ENCODE peak calls at places on chromosomes 2 and 18, in eight cellular contexts. One of them, this sample, is unnamed.

GRCh38 chr2:138227195-138227594 is 262.9 kb downstream of the HNMT start:
- DNase-seq in left lung: no peak
- DNase-seq in HL-60: no peak
- DNase-seq in retinal pigment epithelial cell: no peak
- DNase-seq in right atrium auricular region: no peak
- DNase-seq in brain microvascular endothelial cell: no peak
- DNase-seq in small intestine: no peak
- DNase-seq in tibial artery: no peak
- DNase-seq in this sample: no peak

GRCh38 chr2:27461118-27461517 is 18.9 kb downstream of the KRTCAP3 start:
- DNase-seq in retinal pigment epithelial cell: no peak
- DNase-seq in right atrium auricular region: no peak
- DNase-seq in brain microvascular endothelial cell: no peak
- DNase-seq in small intestine: no peak
- DNase-seq in HL-60: no peak
- DNase-seq in left lung: no peak
- DNase-seq in tibial artery: no peak
- DNase-seq in this sample: no peak

GRCh38 chr2:233448565-233448964 is 94.3 kb downstream of the DGKD start:
- DNase-seq in left lung: no peak
- DNase-seq in right atrium auricular region: no peak
- DNase-seq in tibial artery: peak; percentile 8
- DNase-seq in small intestine: peak; percentile 47
- DNase-seq in brain microvascular endothelial cell: no peak
- DNase-seq in retinal pigment epithelial cell: no peak
- DNase-seq in HL-60: no peak
- DNase-seq in this sample: peak; percentile 3

GRCh38 chr2:234044157-234044556 is 6.3 kb upstream of the SPP2 start:
- DNase-seq in right atrium auricular region: no peak
- DNase-seq in retinal pigment epithelial cell: peak; percentile 72
- DNase-seq in tibial artery: no peak
- DNase-seq in HL-60: no peak
- DNase-seq in small intestine: no peak
- DNase-seq in brain microvascular endothelial cell: no peak
- DNase-seq in left lung: no peak
- DNase-seq in this sample: no peak

GRCh38 chr2:38750793-38751042 is 443 bp downstream of the SRSF7 start:
- DNase-seq in brain microvascular endothelial cell: peak; percentile 32
- DNase-seq in retinal pigment epithelial cell: no peak
- DNase-seq in left lung: peak; percentile 89
- DNase-seq in right atrium auricular region: no peak
- DNase-seq in tibial artery: peak; percentile 48
- DNase-seq in small intestine: peak; percentile 58
- DNase-seq in HL-60: peak; percentile 51
- DNase-seq in this sample: no peak

GRCh38 chr2:5176764-5177163 is 515.4 kb upstream of the SOX11 start:
- DNase-seq in tibial artery: no peak
- DNase-seq in brain microvascular endothelial cell: no peak
- DNase-seq in left lung: no peak
- DNase-seq in small intestine: no peak
- DNase-seq in retinal pigment epithelial cell: no peak
- DNase-seq in right atrium auricular region: no peak
- DNase-seq in HL-60: no peak
- DNase-seq in this sample: no peak

GRCh38 chr18:63427566-63427965 is 5.3 kb upstream of the VPS4B start:
- DNase-seq in right atrium auricular region: no peak
- DNase-seq in brain microvascular endothelial cell: no peak
- DNase-seq in HL-60: no peak
- DNase-seq in small intestine: peak; percentile 39
- DNase-seq in retinal pigment epithelial cell: no peak
- DNase-seq in left lung: no peak
- DNase-seq in tibial artery: no peak
- DNase-seq in this sample: no peak

GRCh38 chr2:49928541-49928940 is 774.2 kb upstream of the FSHR start:
- DNase-seq in left lung: no peak
- DNase-seq in right atrium auricular region: no peak
- DNase-seq in small intestine: no peak
- DNase-seq in tibial artery: no peak
- DNase-seq in HL-60: no peak
- DNase-seq in brain microvascular endothelial cell: no peak
- DNase-seq in retinal pigment epithelial cell: no peak
- DNase-seq in this sample: no peak

GRCh38 chr2:191105082-191105481 is 45.7 kb downstream of the STAT4 start:
- DNase-seq in right atrium auricular region: no peak
- DNase-seq in tibial artery: no peak
- DNase-seq in small intestine: no peak
- DNase-seq in left lung: no peak
- DNase-seq in retinal pigment epithelial cell: no peak
- DNase-seq in brain microvascular endothelial cell: peak; percentile 38
- DNase-seq in HL-60: no peak
- DNase-seq in this sample: no peak

GRCh38 chr18:73458186-73458964 is 590.6 kb upstream of the NETO1 start:
- DNase-seq in right atrium auricular region: no peak
- DNase-seq in brain microvascular endothelial cell: no peak
- DNase-seq in retinal pigment epithelial cell: no peak
- DNase-seq in small intestine: no peak
- DNase-seq in tibial artery: no peak
- DNase-seq in HL-60: no peak
- DNase-seq in left lung: no peak
- DNase-seq in this sample: no peak

GRCh38 chr2:2876350-2877042 is 501.1 kb downstream of the EIPR1 start:
- DNase-seq in brain microvascular endothelial cell: no peak
- DNase-seq in left lung: no peak
- DNase-seq in retinal pigment epithelial cell: no peak
- DNase-seq in HL-60: no peak
- DNase-seq in small intestine: no peak
- DNase-seq in right atrium auricular region: no peak
- DNase-seq in tibial artery: no peak
- DNase-seq in this sample: no peak

GRCh38 chr2:119820275-119820674 is 60.6 kb downstream of the PTPN4 start:
- DNase-seq in right atrium auricular region: no peak
- DNase-seq in left lung: no peak
- DNase-seq in retinal pigment epithelial cell: no peak
- DNase-seq in tibial artery: no peak
- DNase-seq in small intestine: no peak
- DNase-seq in HL-60: no peak
- DNase-seq in brain microvascular endothelial cell: peak; percentile 87
- DNase-seq in this sample: no peak

GRCh38 chr2:6441800-6442199 is 423.9 kb downstream of the CMPK2 start:
- DNase-seq in left lung: no peak
- DNase-seq in right atrium auricular region: no peak
- DNase-seq in retinal pigment epithelial cell: peak; percentile 19
- DNase-seq in small intestine: no peak
- DNase-seq in HL-60: no peak
- DNase-seq in brain microvascular endothelial cell: no peak
- DNase-seq in tibial artery: no peak
- DNase-seq in this sample: no peak

GRCh38 chr2:209113030-209113429 is 310.8 kb upstream of the MAP2 start:
- DNase-seq in right atrium auricular region: no peak
- DNase-seq in HL-60: no peak
- DNase-seq in small intestine: no peak
- DNase-seq in brain microvascular endothelial cell: no peak
- DNase-seq in retinal pigment epithelial cell: no peak
- DNase-seq in tibial artery: no peak
- DNase-seq in left lung: no peak
- DNase-seq in this sample: no peak

GRCh38 chr2:43508209-43508608 is 87.6 kb downstream of the THADA start:
- DNase-seq in small intestine: no peak
- DNase-seq in tibial artery: no peak
- DNase-seq in HL-60: no peak
- DNase-seq in left lung: no peak
- DNase-seq in retinal pigment epithelial cell: no peak
- DNase-seq in brain microvascular endothelial cell: no peak
- DNase-seq in right atrium auricular region: no peak
- DNase-seq in this sample: no peak

GRCh38 chr2:143759455-143759854 is 630.2 kb downstream of the ARHGAP15 start:
- DNase-seq in retinal pigment epithelial cell: no peak
- DNase-seq in small intestine: peak; percentile 20
- DNase-seq in brain microvascular endothelial cell: no peak
- DNase-seq in HL-60: no peak
- DNase-seq in left lung: no peak
- DNase-seq in right atrium auricular region: no peak
- DNase-seq in tibial artery: no peak
- DNase-seq in this sample: no peak

GRCh38 chr2:8263931-8264330 is 417.9 kb upstream of the ID2 start:
- DNase-seq in brain microvascular endothelial cell: no peak
- DNase-seq in right atrium auricular region: no peak
- DNase-seq in small intestine: no peak
- DNase-seq in HL-60: no peak
- DNase-seq in left lung: no peak
- DNase-seq in tibial artery: no peak
- DNase-seq in retinal pigment epithelial cell: no peak
- DNase-seq in this sample: no peak

GRCh38 chr2:72980535-72981217 is 63.4 kb downstream of the EMX1 start:
- DNase-seq in tibial artery: no peak
- DNase-seq in brain microvascular endothelial cell: peak; percentile 2
- DNase-seq in right atrium auricular region: no peak
- DNase-seq in retinal pigment epithelial cell: no peak
- DNase-seq in small intestine: no peak
- DNase-seq in left lung: no peak
- DNase-seq in HL-60: no peak
- DNase-seq in this sample: no peak

GRCh38 chr2:234996467-234997270 is 44.9 kb downstream of the SH3BP4 start:
- DNase-seq in small intestine: no peak
- DNase-seq in HL-60: no peak
- DNase-seq in tibial artery: no peak
- DNase-seq in right atrium auricular region: no peak
- DNase-seq in left lung: no peak
- DNase-seq in retinal pigment epithelial cell: peak; percentile 84
- DNase-seq in brain microvascular endothelial cell: peak; percentile 70
- DNase-seq in this sample: no peak

GRCh38 chr2:237487496-237487895 is 445 bp downstream of the MLPH start:
- DNase-seq in HL-60: no peak
- DNase-seq in left lung: no peak
- DNase-seq in retinal pigment epithelial cell: no peak
- DNase-seq in brain microvascular endothelial cell: no peak
- DNase-seq in right atrium auricular region: no peak
- DNase-seq in tibial artery: no peak
- DNase-seq in small intestine: no peak
- DNase-seq in this sample: no peak
- H3K4me3 ChIP-seq in HL-60: no peak overlapping the region
- H3K4me3 ChIP-seq in left lung: peak overlapping the region; percentile 45
- H3K4me3 ChIP-seq in retinal pigment epithelial cell: peak overlapping the region; percentile 79
- H3K4me3 ChIP-seq in brain microvascular endothelial cell: peak overlapping the region; percentile 97
- H3K4me3 ChIP-seq in right atrium auricular region: peak overlapping the region; percentile 59
- H3K4me3 ChIP-seq in tibial artery: peak overlapping the region; percentile 40
- H3K4me3 ChIP-seq in small intestine: no peak overlapping the region
- H3K4me3 ChIP-seq in this sample: peak overlapping the region; percentile 46

GRCh38 chr2:204022550-204022949 is 86.0 kb downstream of the ICOS start:
- DNase-seq in retinal pigment epithelial cell: no peak
- DNase-seq in left lung: no peak
- DNase-seq in small intestine: no peak
- DNase-seq in tibial artery: no peak
- DNase-seq in right atrium auricular region: no peak
- DNase-seq in brain microvascular endothelial cell: no peak
- DNase-seq in HL-60: no peak
- DNase-seq in this sample: no peak
- H3K4me3 ChIP-seq in retinal pigment epithelial cell: no peak overlapping the region
- H3K4me3 ChIP-seq in left lung: no peak overlapping the region
- H3K4me3 ChIP-seq in small intestine: no peak overlapping the region
- H3K4me3 ChIP-seq in tibial artery: no peak overlapping the region
- H3K4me3 ChIP-seq in right atrium auricular region: no peak overlapping the region
- H3K4me3 ChIP-seq in brain microvascular endothelial cell: no peak overlapping the region
- H3K4me3 ChIP-seq in HL-60: no peak overlapping the region
- H3K4me3 ChIP-seq in this sample: no peak overlapping the region

GRCh38 chr18:36051760-36052159 is 15.6 kb downstream of the RPRD1A start:
- DNase-seq in HL-60: no peak
- DNase-seq in retinal pigment epithelial cell: no peak
- DNase-seq in small intestine: no peak
- DNase-seq in left lung: no peak
- DNase-seq in right atrium auricular region: no peak
- DNase-seq in brain microvascular endothelial cell: no peak
- DNase-seq in tibial artery: no peak
- DNase-seq in this sample: no peak

GRCh38 chr18:36047521-36047920 is 19.8 kb downstream of the RPRD1A start:
- DNase-seq in HL-60: no peak
- DNase-seq in brain microvascular endothelial cell: no peak
- DNase-seq in tibial artery: no peak
- DNase-seq in small intestine: no peak
- DNase-seq in retinal pigment epithelial cell: no peak
- DNase-seq in right atrium auricular region: no peak
- DNase-seq in left lung: no peak
- DNase-seq in this sample: no peak

GRCh38 chr18:36045241-36045999 is 21.9 kb downstream of the RPRD1A start:
- DNase-seq in left lung: no peak
- DNase-seq in small intestine: no peak
- DNase-seq in retinal pigment epithelial cell: no peak
- DNase-seq in tibial artery: no peak
- DNase-seq in HL-60: no peak
- DNase-seq in right atrium auricular region: no peak
- DNase-seq in brain microvascular endothelial cell: no peak
- DNase-seq in this sample: no peak

GRCh38 chr18:36046898-36047297 is 20.5 kb downstream of the RPRD1A start:
- DNase-seq in left lung: no peak
- DNase-seq in right atrium auricular region: no peak
- DNase-seq in small intestine: no peak
- DNase-seq in HL-60: no peak
- DNase-seq in tibial artery: no peak
- DNase-seq in retinal pigment epithelial cell: no peak
- DNase-seq in brain microvascular endothelial cell: no peak
- DNase-seq in this sample: no peak

DNA sequence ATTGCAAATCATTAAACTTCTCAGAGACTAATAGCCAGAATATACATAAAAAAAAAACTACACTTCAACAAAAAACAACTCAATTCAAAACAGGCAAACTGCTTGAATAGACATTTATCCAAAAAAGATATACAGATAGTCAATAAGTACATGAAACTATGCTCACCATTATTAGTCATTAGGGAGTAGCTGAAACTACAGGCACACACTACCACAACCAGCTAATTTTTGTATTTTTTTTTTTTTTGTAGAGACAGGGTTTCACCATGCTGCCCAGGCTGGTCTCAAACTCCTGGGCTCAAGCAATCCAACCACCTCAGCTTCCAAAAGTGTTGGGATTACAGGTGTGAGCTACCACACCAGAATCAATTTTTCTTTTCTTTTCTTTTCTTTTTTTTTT is 16.9 kb downstream of the RPRD1A start:
- DNase-seq in brain microvascular endothelial cell: no peak
- DNase-seq in left lung: no peak
- DNase-seq in right atrium auricular region: no peak
- DNase-seq in HL-60: no peak
- DNase-seq in retinal pigment epithelial cell: no peak
- DNase-seq in small intestine: no peak
- DNase-seq in tibial artery: no peak
- DNase-seq in this sample: no peak
- H3K4me3 ChIP-seq in brain microvascular endothelial cell: no peak overlapping the region
- H3K4me3 ChIP-seq in left lung: no peak overlapping the region
- H3K4me3 ChIP-seq in right atrium auricular region: no peak overlapping the region
- H3K4me3 ChIP-seq in HL-60: no peak overlapping the region
- H3K4me3 ChIP-seq in retinal pigment epithelial cell: no peak overlapping the region
- H3K4me3 ChIP-seq in small intestine: no peak overlapping the region
- H3K4me3 ChIP-seq in tibial artery: no peak overlapping the region
- H3K4me3 ChIP-seq in this sample: no peak overlapping the region

DNA sequence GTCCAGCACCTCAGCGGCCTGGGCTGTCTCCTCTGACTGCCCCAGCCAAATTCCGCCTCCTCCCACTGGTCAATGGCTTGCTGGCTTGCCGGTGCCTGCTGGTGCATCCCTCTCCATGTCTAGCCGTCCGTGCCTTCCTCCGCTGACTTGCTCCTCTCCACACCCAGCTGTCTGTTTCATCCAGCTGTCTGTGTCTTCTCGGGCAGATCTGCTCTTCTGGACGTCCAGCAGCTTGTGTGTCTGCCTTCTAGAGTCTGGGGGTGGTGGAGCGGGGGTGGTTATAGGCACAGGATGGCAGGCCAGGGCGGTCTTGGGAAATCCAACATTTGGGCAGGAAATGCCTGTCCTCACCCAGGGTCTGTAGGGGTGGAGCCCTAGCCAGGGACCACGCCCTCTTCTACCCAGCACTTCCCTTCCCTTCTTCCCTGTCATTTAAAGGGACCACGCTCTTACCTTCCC is 369.2 kb downstream of the GALNT13 start:
- DNase-seq in right atrium auricular region: no peak
- DNase-seq in tibial artery: no peak
- DNase-seq in retinal pigment epithelial cell: no peak
- DNase-seq in small intestine: no peak
- DNase-seq in left lung: peak; percentile 39
- DNase-seq in HL-60: no peak
- DNase-seq in brain microvascular endothelial cell: no peak
- DNase-seq in this sample: no peak
- H3K4me3 ChIP-seq in right atrium auricular region: no peak overlapping the region
- H3K4me3 ChIP-seq in tibial artery: no peak overlapping the region
- H3K4me3 ChIP-seq in retinal pigment epithelial cell: no peak overlapping the region
- H3K4me3 ChIP-seq in small intestine: no peak overlapping the region
- H3K4me3 ChIP-seq in left lung: no peak overlapping the region
- H3K4me3 ChIP-seq in HL-60: no peak overlapping the region
- H3K4me3 ChIP-seq in brain microvascular endothelial cell: no peak overlapping the region
- H3K4me3 ChIP-seq in this sample: no peak overlapping the region

This sample was measured in ascending aorta.